ENCODE peak calls at places on chromosomes 12 and 14, in four cellular contexts. Q, G, L and X are unnamed samples.

GRCh38 chr12:119457251-119457650 is 122.7 kb downstream of the CCDC60 start:
- DNase-seq in Q (no peak), G (peak; percentile 61), L (no peak), X (no peak)

GRCh38 chr14:93977790-93978581 is 1.6 kb upstream of the ASB2 start:
- DNase-seq in Q (peak; percentile 59), G (no peak), L (no peak), X (no peak)

GRCh38 chr14:70237710-70238109 is 49.0 kb upstream of the SLC8A3 start:
- DNase-seq in Q (no peak), G (no peak), L (no peak), X (no peak)

GRCh38 chr12:54125950-54126695 is 62.7 kb downstream of the SMUG1 start:
- DNase-seq in Q (no peak), G (no peak), L (no peak), X (no peak)

GRCh38 chr12:34218193-34219045 is 196.1 kb downstream of the ALG10 start:
- DNase-seq in Q (peak; percentile 64), G (peak; percentile 79), L (no peak), X (peak; percentile 48)

GRCh38 chr12:113232787-113233585 is 11.7 kb downstream of the TPCN1 start:
- DNase-seq in Q (peak; percentile 70), G (peak; percentile 94), L (no peak), X (no peak)

GRCh38 chr12:22287776-22288621 is 46.5 kb downstream of the ST8SIA1 start:
- DNase-seq in Q (no peak), G (no peak), L (no peak), X (no peak)

GRCh38 chr14:105092912-105093425 is 27.7 kb upstream of the GPR132 start:
- DNase-seq in Q (peak; percentile 81), G (no peak), L (peak; percentile 61), X (peak; percentile 95)

GRCh38 chr14:97411938-97412612 is 614.9 kb downstream of the VRK1 start:
- DNase-seq in Q (no peak), G (no peak), L (no peak), X (no peak)

GRCh38 chr14:59061292-59061691 is 127.2 kb upstream of the DAAM1 start:
- DNase-seq in Q (no peak), G (no peak), L (no peak), X (no peak)

GRCh38 chr14:34931206-34931605 is 51.6 kb upstream of the SRP54 start:
- DNase-seq in Q (peak; percentile 17), G (no peak), L (no peak), X (no peak)

GRCh38 chr12:128531153-128531552 is 264.2 kb downstream of the TMEM132C start:
- DNase-seq in Q (no peak), G (no peak), L (no peak), X (no peak)

GRCh38 chr12:41190360-41190759 is 2.2 kb downstream of the PDZRN4 start:
- DNase-seq in Q (peak; percentile 2), G (peak; percentile 54), L (no peak), X (no peak)

GRCh38 chr12:57219205-57219992 is 2.8 kb downstream of the NXPH4 start:
- DNase-seq in Q (no peak), G (no peak), L (no peak), X (peak; percentile 36)

GRCh38 chr12:91722072-91722471 is 423.6 kb downstream of the BTG1 start:
- DNase-seq in Q (no peak), G (no peak), L (no peak), X (no peak)

GRCh38 chr14:72024043-72024407 is 91.8 kb downstream of the RGS6 start:
- DNase-seq in Q (peak; percentile 30), G (peak; percentile 27), L (no peak), X (no peak)

GRCh38 chr14:35222324-35222723 is 69.9 kb upstream of the PSMA6 start:
- DNase-seq in Q (no peak), G (no peak), L (no peak), X (no peak)

GRCh38 chr14:22955702-22956575 is 951 bp downstream of the HAUS4 start:
- DNase-seq in Q (no peak), G (no peak), L (no peak), X (no peak)

GRCh38 chr12:52168019-52168717 is 23.6 kb downstream of the KRT80 start:
- DNase-seq in Q (no peak), G (no peak), L (no peak), X (no peak)

GRCh38 chr14:96905825-96906224 is 108.6 kb downstream of the VRK1 start:
- DNase-seq in Q (no peak), G (no peak), L (no peak), X (no peak)

GRCh38 chr12:111404362-111405148 is 1.2 kb upstream of the SH2B3 start:
- DNase-seq in Q (peak; percentile 59), G (no peak), L (no peak), X (peak; percentile 48)

GRCh38 chr12:118972982-118973381 is 8.4 kb upstream of the SRRM4 start:
- DNase-seq in Q (no peak), G (no peak), L (no peak), X (no peak)